ENCODE peak calls at places on chromosome 16, in eight cellular contexts. T is skeletal muscle cell, R is T-cell, N is activated B cell treated with CpG ODN at 0.5 μM for 24 hours, V is ELR, E is NCI-H1105 treated with DMSO at 0.1 percent for 48 hours, S is AML-193, A is AG10803. L is an unnamed sample.

GRCh38 chr16:77881355-77882003 is 93.1 kb downstream of the VAT1L start:
- DNase-seq in T (no peak), R (no peak), N (no peak), V (no peak), E (no peak), S (no peak), A (no peak), L (no peak)

GRCh38 chr16:57781741-57782606 is 20.3 kb downstream of the KIFC3 start:
- DNase-seq in T (no peak), R (no peak), N (no peak), V (peak), E (no peak), S (no peak), A (peak), L (no peak)

GRCh38 chr16:2926660-2927646 is 15.2 kb downstream of the FLYWCH1 start:
- DNase-seq in T (peak), R (peak), N (peak), V (peak), E (peak), S (peak), A (peak), L (peak)

GRCh38 chr16:86229866-86230656 is 280.3 kb upstream of the FOXF1 start:
- DNase-seq in T (no peak), R (no peak), N (no peak), V (no peak), E (no peak), S (no peak), A (no peak), L (no peak)

GRCh38 chr16:1080801-1081733 is 8.5 kb downstream of the SSTR5 start:
- DNase-seq in T (no peak), R (no peak), N (no peak), V (no peak), E (no peak), S (no peak), A (no peak), L (no peak)

GRCh38 chr16:66521951-66522771 is 27.8 kb downstream of the TK2 start:
- DNase-seq in T (no peak), R (peak), N (peak), V (peak), E (no peak), S (peak), A (peak), L (no peak)

GRCh38 chr16:21986692-21987246 is 14.1 kb downstream of the PDZD9 start:
- DNase-seq in T (no peak), R (no peak), N (no peak), V (no peak), E (no peak), S (no peak), A (no peak), L (no peak)

GRCh38 chr16:19130852-19131808 is 17.4 kb downstream of the ITPRIPL2 start:
- DNase-seq in T (peak), R (no peak), N (no peak), V (peak), E (no peak), S (no peak), A (peak), L (no peak)